ENCODE peak calls at places on chromosomes 13 and 19, in four cellular contexts. G, E, A and P are unnamed samples.

GRCh38 chr13:79909664-79910063 is 428.7 kb downstream of the NDFIP2 start:
- DNase-seq in G (no peak), E (no peak), A (no peak), P (no peak)

GRCh38 chr13:30401347-30401746 is 20.9 kb upstream of the UBE2L5 start:
- DNase-seq in G (no peak), E (no peak), A (no peak), P (no peak)

GRCh38 chr13:51097353-51098043 is 13.6 kb downstream of the C13orf42 start:
- DNase-seq in G (no peak), E (no peak), A (no peak), P (no peak)

GRCh38 chr19:34182125-34182524 is 9.8 kb downstream of the LSM14A start:
- DNase-seq in G (no peak), E (no peak), A (no peak), P (no peak)

GRCh38 chr19:3514930-3515329 is 8.8 kb downstream of the FZR1 start:
- DNase-seq in G (no peak), E (no peak), A (no peak), P (no peak)

GRCh38 chr13:80168089-80168850 is 172.7 kb downstream of the SPRY2 start:
- DNase-seq in G (no peak), E (no peak), A (peak; percentile 14), P (no peak)

GRCh38 chr13:46761174-46761573 is 35.8 kb downstream of the ESD start:
- DNase-seq in G (no peak), E (no peak), A (no peak), P (no peak)

GRCh38 chr13:42049454-42049780 is 969 bp downstream of the DGKH start:
- DNase-seq in G (no peak), E (no peak), A (no peak), P (no peak)

GRCh38 chr13:78609464-78610205 is 6.3 kb upstream of the POU4F1 start:
- DNase-seq in G (no peak), E (no peak), A (no peak), P (no peak)

GRCh38 chr19:11736696-11737095 is 2.0 kb downstream of the ZNF823 start:
- DNase-seq in G (peak; percentile 39), E (no peak), A (peak; percentile 31), P (no peak)

GRCh38 chr13:44058586-44059238 is 179.0 kb downstream of the LACC1 start:
- DNase-seq in G (no peak), E (no peak), A (no peak), P (no peak)

GRCh38 chr13:76948139-76948538 is at the start of gene ACOD1:
- DNase-seq in G (no peak), E (no peak), A (no peak), P (no peak)

GRCh38 chr13:68551701-68552522 is 1321.8 kb upstream of the PCDH9 start:
- DNase-seq in G (no peak), E (no peak), A (no peak), P (no peak)

GRCh38 chr19:55188620-55189019 is 8.5 kb upstream of the SYT5 start:
- DNase-seq in G (no peak), E (no peak), A (no peak), P (no peak)

GRCh38 chr13:50914848-50915247 is 5.3 kb downstream of the RNASEH2B start:
- DNase-seq in G (no peak), E (peak; percentile 22), A (no peak), P (no peak)

GRCh38 chr13:20190481-20191310 is 2.0 kb downstream of the GJB2 start:
- DNase-seq in G (no peak), E (no peak), A (no peak), P (no peak)

GRCh38 chr19:3798137-3798536 is 12.0 kb upstream of the MATK start:
- DNase-seq in G (no peak), E (no peak), A (no peak), P (no peak)

GRCh38 chr13:111431241-111431640 is 110.8 kb downstream of the TEX29 start:
- DNase-seq in G (no peak), E (no peak), A (no peak), P (no peak)

GRCh38 chr19:37874784-37875183 is 31.6 kb downstream of the WDR87 start:
- DNase-seq in G (no peak), E (no peak), A (no peak), P (no peak)

GRCh38 chr13:80504453-80504852 is 163.5 kb upstream of the SPRY2 start:
- DNase-seq in G (peak; percentile 14), E (no peak), A (no peak), P (no peak)

GRCh38 chr13:110408286-110408685 is 101.2 kb downstream of the COL4A2 start:
- DNase-seq in G (no peak), E (no peak), A (no peak), P (no peak)

GRCh38 chr19:51129716-51130115 is 5.0 kb downstream of the SIGLEC9 start:
- DNase-seq in G (no peak), E (no peak), A (no peak), P (no peak)
- H3K4me1 ChIP-seq in G (peaks cover 77% of the 10 kb centered on the region), E (peaks cover 49% of the 10 kb centered on the region), A (peaks cover 8% of the 10 kb centered on the region), P (peaks cover 76% of the 10 kb centered on the region)

DNA sequence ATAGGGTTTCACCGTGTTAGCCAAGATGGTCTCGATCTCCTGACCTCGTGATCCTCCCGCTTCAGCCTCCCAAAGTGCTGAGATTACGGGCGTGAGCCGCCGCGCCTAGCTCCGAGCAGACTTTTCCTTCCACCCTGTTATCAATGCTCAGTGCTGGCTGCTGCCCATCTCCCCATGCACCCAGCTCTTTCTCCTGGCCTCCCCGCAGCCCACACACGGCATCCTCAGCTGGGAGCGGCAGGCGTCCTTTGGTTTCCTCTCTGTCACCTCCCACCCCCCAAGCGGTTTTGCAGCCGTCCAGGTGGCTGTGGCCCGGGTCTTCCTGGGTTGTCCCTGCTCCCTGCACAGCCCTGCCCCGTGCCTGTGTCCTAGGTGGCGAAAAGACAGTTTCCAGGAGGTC is 12.1 kb downstream of the PRR22 start:
- DNase-seq in G (no peak), E (no peak), A (no peak), P (no peak)
- H3K4me3 ChIP-seq in G (no peak overlapping the region), E (no peak overlapping the region), A (no peak overlapping the region), P (no peak overlapping the region)

DNA sequence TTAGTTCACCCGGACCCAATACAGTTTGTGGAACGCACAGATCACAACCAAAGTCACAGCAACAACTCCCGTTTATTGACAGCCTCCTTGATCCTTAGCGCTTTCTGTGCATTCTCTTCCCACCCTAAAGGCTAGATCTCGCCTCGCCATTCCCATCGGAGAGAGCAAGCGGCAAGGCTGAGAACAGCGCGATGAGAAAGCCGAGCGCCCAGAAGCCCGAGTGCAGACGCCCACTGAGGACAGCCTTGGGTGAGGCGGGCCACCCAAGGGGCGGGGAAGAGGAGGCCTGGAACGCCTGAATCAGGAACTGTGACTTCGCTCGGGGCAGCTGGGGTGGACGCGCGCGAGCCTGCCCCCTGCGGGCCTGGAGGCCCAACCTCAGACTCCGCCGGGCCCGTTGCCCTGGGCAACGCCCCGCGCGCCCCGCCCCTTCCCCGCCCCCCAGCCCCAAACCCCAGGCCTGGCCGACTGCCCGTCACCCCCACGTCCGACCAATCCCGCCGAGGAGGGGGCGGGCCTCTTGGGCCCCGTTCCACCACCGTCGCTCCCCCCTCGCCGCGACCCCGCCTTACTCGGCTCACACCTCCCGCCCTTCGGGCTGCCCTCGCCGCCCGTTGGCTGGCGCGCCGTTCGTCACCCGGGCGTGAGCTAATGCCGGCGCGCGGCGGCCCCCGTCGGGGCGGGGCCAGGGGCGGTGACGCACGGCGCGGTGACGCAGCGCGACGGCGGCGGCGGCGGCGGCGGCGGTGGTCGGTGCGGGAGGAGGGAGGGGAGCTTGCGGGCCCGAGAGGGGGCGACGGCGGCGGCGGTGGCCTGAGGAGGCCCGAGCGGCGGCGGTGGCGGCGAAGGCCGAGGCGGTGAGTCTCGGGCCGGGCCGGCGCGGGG is at the start of gene SAMD4B:
- DNase-seq in G (peak; percentile 99), E (peak; percentile 100), A (peak; percentile 99), P (peak; percentile 99)
- H3K4me1 ChIP-seq in G (peaks cover 62% of the 10 kb centered on the region), E (peaks cover 41% of the 10 kb centered on the region), A (peaks cover 41% of the 10 kb centered on the region), P (peaks cover 29% of the 10 kb centered on the region)

DNA sequence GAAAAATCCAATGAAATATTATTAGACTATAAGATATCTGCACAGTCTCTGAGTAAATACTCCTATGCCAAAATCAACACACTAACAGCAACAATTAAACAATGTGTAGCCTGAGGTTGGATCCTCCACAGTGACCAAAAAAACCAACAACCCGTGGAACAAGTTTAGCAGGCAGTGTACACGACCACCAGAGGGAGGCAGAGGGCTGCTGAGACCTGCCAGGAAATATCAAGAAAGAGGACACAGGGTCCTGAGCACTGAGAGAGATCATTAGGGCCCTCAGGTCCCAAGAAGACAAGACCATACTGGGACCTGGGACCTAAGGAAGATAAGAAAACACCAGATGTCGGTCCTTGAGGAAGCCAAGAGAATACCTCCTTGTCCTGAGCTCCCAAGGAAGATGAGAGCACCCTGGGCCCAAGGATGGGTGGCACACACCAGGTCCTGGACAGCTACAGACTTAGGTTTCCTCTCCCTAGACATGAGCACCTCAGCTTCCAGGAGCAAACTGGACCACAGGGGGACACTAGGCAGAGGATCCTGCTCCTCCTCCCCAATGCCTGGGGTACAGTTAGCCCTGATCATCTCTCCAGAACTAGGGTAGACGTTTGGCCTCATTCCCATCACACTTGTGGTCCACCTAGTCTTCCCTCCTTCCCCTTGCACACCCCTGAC is 822 bp upstream of the ZNF274 start:
- DNase-seq in G (peak; percentile 56), E (peak; percentile 56), A (peak; percentile 18), P (peak; percentile 31)
- H3K4me3 ChIP-seq in G (peak overlapping the region; percentile 67), E (peak overlapping the region; percentile 61), A (no peak overlapping the region), P (peak overlapping the region; percentile 90)

DNA sequence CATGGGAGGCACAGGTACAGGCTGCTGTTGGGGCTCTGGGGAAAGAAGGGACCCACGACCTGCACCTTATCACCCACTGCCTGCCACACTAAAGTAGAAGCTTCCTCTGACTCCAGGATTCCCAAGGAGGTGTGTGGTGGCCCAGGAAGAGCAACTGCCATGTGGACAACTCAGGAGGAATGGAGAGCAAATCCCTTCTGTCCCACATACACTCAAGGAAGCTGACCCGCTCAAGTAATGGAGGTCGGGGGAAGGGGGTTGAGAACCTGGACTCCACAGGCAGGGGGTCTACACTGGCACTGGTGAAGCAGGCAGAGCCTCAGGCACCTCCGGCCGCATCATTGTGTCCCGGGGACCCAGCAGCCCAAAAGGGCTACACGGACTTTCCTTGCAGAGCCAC is 29.4 kb upstream of the SLC15A1 start:
- DNase-seq in G (no peak), E (no peak), A (no peak), P (no peak)
- H3K4me1 ChIP-seq in G (no peaks in the 10 kb centered on the region), E (no peaks in the 10 kb centered on the region), A (no peaks in the 10 kb centered on the region), P (no peaks in the 10 kb centered on the region)

GRCh38 chr19:17305211-17305516 is 508 bp upstream of the MRPL34 start:
- DNase-seq in G (no peak), E (no peak), A (no peak), P (no peak)
- H3K4me3 ChIP-seq in G (peak overlapping the region; percentile 73), E (peak overlapping the region; percentile 44), A (no peak overlapping the region), P (peak overlapping the region; percentile 79)

DNA sequence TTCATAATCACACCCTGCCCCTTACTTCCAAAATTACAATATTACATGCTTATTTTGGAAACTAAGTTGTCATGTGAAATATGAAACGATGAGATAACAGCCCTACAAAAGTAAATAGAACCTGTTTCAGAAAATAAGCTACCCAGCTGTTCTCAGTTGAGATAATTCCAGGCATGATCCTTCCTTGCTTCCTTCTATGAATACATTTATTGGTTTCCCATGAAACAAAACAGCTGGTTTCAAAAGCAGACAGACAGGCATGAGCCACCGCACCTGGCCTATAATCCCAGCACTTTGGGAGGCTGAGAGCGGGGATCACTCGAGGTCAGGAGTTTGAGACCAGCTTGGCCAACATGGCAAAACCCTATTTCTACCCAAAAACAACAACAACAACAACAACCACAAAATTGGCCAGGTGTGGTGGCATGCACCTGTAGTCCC is 95.4 kb downstream of the STK24 start:
- DNase-seq in G (no peak), E (no peak), A (no peak), P (no peak)
- H3K4me1 ChIP-seq in G (peaks cover 99% of the 10 kb centered on the region), E (peaks cover 87% of the 10 kb centered on the region), A (peaks cover 66% of the 10 kb centered on the region), P (peaks cover 45% of the 10 kb centered on the region)